ENCODE peak calls at places on chromosomes 16 and 17, in four cellular contexts. F is K562, M is HepG2, S is GM12878. A is an unnamed sample.

GRCh38 chr17:35286120-35286781 is 43.4 kb downstream of the SLFN5 start:
- DNase-seq in F (no peak), M (no peak), S (peak), A (no peak)

GRCh38 chr16:74521691-74522090 is 85.2 kb downstream of the GLG1 start:
- DNase-seq in F (no peak), M (no peak), S (no peak), A (no peak)

GRCh38 chr17:82101767-82102679 is 4.0 kb upstream of the FASN start:
- DNase-seq in F (no peak), M (peak), S (no peak), A (no peak)

GRCh38 chr17:82025401-82026107 is 2.4 kb downstream of the LRRC45 start:
- DNase-seq in F (no peak), M (no peak), S (no peak), A (no peak)

GRCh38 chr17:59712856-59713255 is 5.4 kb downstream of the VMP1 start:
- DNase-seq in F (no peak), M (no peak), S (no peak), A (no peak)

GRCh38 chr16:23566724-23567123 is 9.2 kb downstream of the UBFD1 start:
- DNase-seq in F (no peak), M (no peak), S (no peak), A (no peak)

GRCh38 chr17:49576121-49576905 is 642 bp downstream of the NXPH3 start:
- DNase-seq in F (peak), M (no peak), S (no peak), A (peak)

GRCh38 chr17:17087424-17088103 is 45.3 kb downstream of the MPRIP start:
- DNase-seq in F (no peak), M (no peak), S (no peak), A (no peak)

GRCh38 chr17:79630120-79630519 is 19.3 kb upstream of the RBFOX3 start:
- DNase-seq in F (no peak), M (no peak), S (no peak), A (peak)

GRCh38 chr16:3771513-3771912 is 54.2 kb upstream of the TRAP1 start:
- DNase-seq in F (no peak), M (no peak), S (no peak), A (no peak)

GRCh38 chr16:85173077-85173980 is 61.1 kb upstream of the CIBAR2 start:
- DNase-seq in F (peak), M (no peak), S (no peak), A (no peak)

GRCh38 chr16:53949716-53950410 is 245.9 kb downstream of the FTO start:
- DNase-seq in F (no peak), M (peak), S (no peak), A (no peak)

GRCh38 chr17:32725697-32726096 is 151.2 kb downstream of the MYO1D start:
- DNase-seq in F (no peak), M (no peak), S (no peak), A (no peak)

GRCh38 chr17:17749025-17749772 is 67.9 kb downstream of the RAI1 start:
- DNase-seq in F (no peak), M (no peak), S (no peak), A (no peak)

GRCh38 chr16:29839822-29840221 is 19.6 kb downstream of the MVP start:
- DNase-seq in F (no peak), M (no peak), S (no peak), A (no peak)

GRCh38 chr17:27226611-27227234 is 67.2 kb upstream of the WSB1 start:
- DNase-seq in F (no peak), M (no peak), S (no peak), A (no peak)

GRCh38 chr17:68011199-68011665 is 15.0 kb upstream of the C17orf58 start:
- DNase-seq in F (peak), M (peak), S (no peak), A (peak)

GRCh38 chr16:48054881-48055601 is 100.8 kb downstream of the ABCC12 start:
- DNase-seq in F (peak), M (peak), S (no peak), A (peak)

GRCh38 chr17:42183741-42184711 is 1.2 kb downstream of the HCRT start:
- DNase-seq in F (peak), M (peak), S (peak), A (peak)

GRCh38 chr16:35792516-35793285 is 2333.3 kb downstream of the TP53TG3F start:
- DNase-seq in F (no peak), M (no peak), S (no peak), A (no peak)

GRCh38 chr17:9116861-9117568 is 95.7 kb downstream of the NTN1 start:
- DNase-seq in F (no peak), M (no peak), S (no peak), A (no peak)

GRCh38 chr17:9123594-9124553 is 102.6 kb downstream of the NTN1 start:
- DNase-seq in F (no peak), M (no peak), S (no peak), A (no peak)

GRCh38 chr17:9121186-9121820 is 100.0 kb downstream of the NTN1 start:
- DNase-seq in F (no peak), M (no peak), S (no peak), A (no peak)

GRCh38 chr17:9124554-9124935 is 103.2 kb downstream of the NTN1 start:
- DNase-seq in F (no peak), M (no peak), S (no peak), A (no peak)

DNA sequence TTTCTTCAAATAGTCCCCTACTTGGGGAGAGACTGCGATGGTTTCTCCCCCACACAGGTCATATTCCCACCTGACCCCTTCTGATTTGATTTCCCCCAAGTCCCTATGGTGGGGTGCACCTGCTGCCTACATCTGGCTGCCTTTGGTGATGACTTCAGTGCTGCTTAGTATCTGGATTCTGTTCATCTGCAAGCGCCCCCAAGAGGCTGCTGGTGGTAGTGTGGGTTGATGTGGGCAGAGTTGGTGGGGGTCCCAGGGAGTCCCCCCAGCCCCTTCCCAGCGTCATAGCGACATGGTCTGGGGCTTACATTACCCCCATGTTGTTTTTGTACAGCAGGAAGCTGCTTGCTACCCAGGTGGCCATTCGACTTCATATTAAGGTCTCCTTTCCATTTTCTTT is 99.2 kb downstream of the NTN1 start:
- DNase-seq in F (peak), M (peak), S (no peak), A (peak)
- TF ChIP-seq BHLHE40 in F (no peak), M (no peak), S (no peak), A (no peak)

DNA sequence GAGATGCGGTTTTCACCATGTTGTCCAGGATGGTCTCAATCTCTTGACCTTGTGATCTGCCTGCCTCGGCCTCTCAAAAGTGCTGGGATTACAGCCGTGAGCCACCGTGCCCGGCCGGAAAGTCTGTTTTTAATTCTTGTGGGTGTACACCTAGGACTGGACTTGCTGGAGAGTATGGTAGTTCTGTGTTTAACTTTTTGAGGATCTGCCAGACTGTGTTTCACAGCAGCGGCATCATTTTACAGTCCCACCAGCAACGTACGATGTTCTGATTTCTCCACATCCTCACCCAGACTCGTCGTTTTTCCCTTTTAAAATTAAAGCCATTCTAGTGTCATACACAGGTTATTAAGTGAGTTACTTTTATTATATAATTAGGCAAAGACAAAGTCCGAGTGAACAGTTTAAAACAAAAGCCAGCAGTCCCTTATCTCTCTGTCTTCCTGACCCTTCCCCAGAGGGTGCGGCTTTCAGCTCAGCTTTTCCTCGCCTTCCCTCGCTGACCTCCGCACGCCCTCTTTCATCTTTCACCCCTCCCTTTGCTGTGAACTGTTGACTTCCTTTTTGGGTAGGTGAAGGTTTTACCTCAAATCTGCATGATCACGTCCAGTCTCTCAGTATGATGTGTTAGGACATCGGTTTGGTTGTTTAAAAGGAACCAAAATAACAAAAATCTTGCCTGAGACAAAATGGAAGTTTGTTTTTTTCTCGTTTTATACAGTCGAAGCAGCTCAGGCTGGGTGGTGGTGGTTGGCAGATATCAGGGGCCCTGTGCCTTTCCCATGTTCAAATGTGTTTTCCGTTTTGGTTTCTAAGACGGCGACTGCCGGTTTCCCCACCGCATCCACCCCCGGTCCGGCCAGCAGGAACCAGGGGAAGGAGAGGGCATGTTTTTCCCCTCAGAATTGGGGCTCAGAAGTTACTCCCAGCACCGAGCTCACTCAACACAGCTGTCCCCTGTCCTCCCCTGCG is 18.0 kb downstream of the FAM234A start:
- DNase-seq in F (peak), M (no peak), S (peak), A (no peak)
- TF ChIP-seq FOXM1 in F (no peak), M (no peak), S (no peak), A (no peak)

GRCh38 chr17:3667366-3668278 is 756 bp downstream of the TAX1BP3 start:
- DNase-seq in F (peak), M (peak), S (no peak), A (peak)
- TF ChIP-seq SP1 in F (no peak), M (no peak), S (no peak), A (no peak)

GRCh38 chr16:16057102-16057501 is 107.7 kb downstream of the ABCC1 start:
- DNase-seq in F (no peak), M (no peak), S (no peak), A (no peak)

GRCh38 chr16:16051132-16051531 is 101.7 kb downstream of the ABCC1 start:
- DNase-seq in F (no peak), M (no peak), S (no peak), A (no peak)

GRCh38 chr16:16048904-16049582 is 99.6 kb downstream of the ABCC1 start:
- DNase-seq in F (peak), M (no peak), S (no peak), A (no peak)

GRCh38 chr16:16050106-16050505 is 100.7 kb downstream of the ABCC1 start:
- DNase-seq in F (no peak), M (no peak), S (no peak), A (no peak)

GRCh38 chr16:16052916-16053315 is 103.5 kb downstream of the ABCC1 start:
- DNase-seq in F (no peak), M (no peak), S (no peak), A (no peak)
- TF ChIP-seq BHLHE40 in F (no peak), M (no peak), S (no peak), A (no peak)

DNA sequence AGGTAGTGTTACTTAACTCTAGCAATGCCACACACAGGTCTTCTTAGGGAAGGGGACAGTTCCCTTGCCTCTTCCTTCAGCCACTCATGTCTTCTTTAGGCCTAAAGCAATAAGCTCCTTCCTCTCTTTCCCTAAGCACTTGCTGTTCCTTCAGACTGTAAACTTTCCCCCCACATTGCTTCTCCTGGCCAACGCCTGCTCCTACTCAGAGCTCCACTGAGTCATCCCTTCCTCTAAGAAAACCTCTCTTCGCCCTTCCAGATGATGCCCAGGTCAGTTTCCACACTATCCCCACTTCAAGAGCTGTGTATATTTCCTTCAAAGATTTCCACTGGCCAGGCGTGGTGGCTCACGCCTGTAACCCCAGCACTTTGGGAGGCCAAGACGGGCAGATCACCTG is 12.5 kb upstream of the EPOP start:
- DNase-seq in F (no peak), M (no peak), S (no peak), A (no peak)
- TF ChIP-seq FOXM1 in F (no peak), M (no peak), S (no peak), A (no peak)

GRCh38 chr17:75842963-75843576 is 1.1 kb downstream of the UNC13D start:
- DNase-seq in F (no peak), M (no peak), S (no peak), A (no peak)

GRCh38 chr17:75842411-75842810 is 1.8 kb downstream of the UNC13D start:
- DNase-seq in F (no peak), M (no peak), S (no peak), A (no peak)

GRCh38 chr17:75844530-75845057 is 390 bp upstream of the UNC13D start:
- DNase-seq in F (peak), M (peak), S (no peak), A (no peak)

GRCh38 chr17:75845058-75845711 is 981 bp upstream of the UNC13D start:
- DNase-seq in F (peak), M (peak), S (peak), A (peak)

GRCh38 chr17:75843577-75844529 is at the start of gene UNC13D:
- DNase-seq in F (peak), M (peak), S (no peak), A (no peak)
- TF ChIP-seq SP1 in F (peak), M (no peak), S (no peak), A (no peak)

DNA sequence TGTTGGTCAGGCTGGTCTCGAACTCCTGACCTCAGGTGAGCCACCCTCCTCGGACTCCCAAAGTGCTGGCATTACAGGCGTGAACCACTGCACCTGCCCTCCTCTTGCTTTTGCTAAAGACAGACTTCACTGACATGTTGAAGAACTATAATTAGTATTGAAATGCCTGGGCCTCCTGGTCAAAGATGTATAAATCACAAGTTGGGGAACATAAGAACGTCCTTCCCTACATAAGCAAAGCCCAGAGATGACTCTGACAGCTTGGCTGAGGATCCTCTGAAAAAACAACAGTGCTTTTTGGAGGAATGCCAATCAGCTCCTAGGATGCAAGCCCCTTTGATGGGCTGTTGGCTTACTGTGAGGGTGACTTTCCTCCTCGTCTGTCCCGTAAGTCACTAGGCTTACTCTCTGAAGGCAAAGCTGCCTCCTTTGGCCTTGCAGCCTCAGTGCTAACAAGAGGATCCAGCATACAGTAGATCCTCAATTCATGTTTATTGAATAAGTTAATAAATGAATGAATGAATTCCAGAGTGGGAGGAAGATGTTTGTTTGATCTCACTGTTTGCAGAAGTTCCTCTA is 6.4 kb downstream of the APOH start:
- DNase-seq in F (no peak), M (no peak), S (no peak), A (no peak)
- TF ChIP-seq BHLHE40 in F (no peak), M (no peak), S (no peak), A (no peak)

GRCh38 chr16:15973997-15974396 is 24.6 kb downstream of the ABCC1 start:
- DNase-seq in F (no peak), M (no peak), S (no peak), A (no peak)

GRCh38 chr16:15979801-15980200 is 30.4 kb downstream of the ABCC1 start:
- DNase-seq in F (no peak), M (no peak), S (no peak), A (no peak)

GRCh38 chr16:15976225-15976812 is 26.9 kb downstream of the ABCC1 start:
- DNase-seq in F (no peak), M (no peak), S (no peak), A (no peak)

GRCh38 chr16:15975172-15975571 is 25.8 kb downstream of the ABCC1 start:
- DNase-seq in F (no peak), M (no peak), S (no peak), A (no peak)

DNA sequence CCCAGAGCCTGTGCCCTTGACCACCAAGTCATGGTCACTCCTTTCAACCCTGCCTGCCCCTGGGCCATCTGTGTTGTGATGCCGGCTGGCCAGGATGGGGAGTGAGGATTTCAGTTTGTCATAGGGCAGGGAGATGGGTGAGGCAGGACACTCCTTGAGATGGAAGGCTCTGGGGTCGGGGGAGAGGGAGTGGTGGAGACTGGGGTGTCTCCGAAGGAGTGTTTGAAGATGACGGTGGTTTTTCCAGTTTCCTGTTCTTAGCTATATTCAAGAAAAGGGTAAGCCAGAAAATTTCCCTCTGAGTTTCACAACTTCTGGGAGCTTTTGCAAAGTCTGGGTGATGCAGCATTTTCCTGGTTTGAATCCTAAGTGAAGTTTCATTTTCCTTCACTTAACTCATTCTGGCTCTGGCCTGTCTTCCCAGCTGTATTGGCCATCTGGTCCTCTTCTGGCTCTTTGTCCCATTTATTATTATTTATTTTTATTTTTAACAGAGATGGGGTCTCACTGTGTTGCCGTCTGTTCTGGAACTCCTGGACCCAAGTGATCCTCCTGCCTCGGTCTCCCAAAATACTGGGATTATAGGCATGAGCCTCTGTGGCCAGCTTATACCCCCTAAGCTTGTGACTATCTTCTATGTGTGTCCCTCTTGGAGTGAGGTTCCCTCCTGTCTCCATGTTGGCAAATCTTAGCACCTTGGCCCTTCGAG is 27.7 kb downstream of the ABCC1 start:
- DNase-seq in F (no peak), M (no peak), S (no peak), A (no peak)
- TF ChIP-seq FOXM1 in F (no peak), M (no peak), S (no peak), A (no peak)

DNA sequence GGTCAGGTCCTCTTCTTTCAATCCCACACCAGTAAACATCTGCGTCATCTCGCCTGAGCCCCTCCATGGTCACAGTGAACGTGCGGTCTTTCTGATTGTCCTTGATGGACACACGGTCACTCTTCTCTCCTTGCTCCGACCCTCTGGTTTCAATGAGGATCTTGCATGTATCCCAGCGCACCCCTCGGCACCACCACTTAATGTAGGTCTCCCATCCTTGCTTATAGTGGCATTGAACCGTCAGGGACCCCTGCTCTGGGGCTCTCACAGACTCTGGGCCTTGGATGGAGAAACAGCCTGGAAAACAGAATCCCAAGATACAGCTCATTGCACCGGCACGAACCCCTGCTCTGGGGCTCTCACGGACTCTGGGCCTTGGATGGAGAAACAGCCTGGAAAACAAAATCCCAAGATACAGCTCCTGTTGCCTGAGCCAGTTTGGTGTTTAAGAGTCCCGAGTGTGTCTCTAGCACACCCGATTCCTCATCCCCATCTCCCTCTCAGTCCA is 5.4 kb downstream of the CD300LB start:
- DNase-seq in F (no peak), M (no peak), S (no peak), A (peak)
- TF ChIP-seq SP1 in F (no peak), M (no peak), S (no peak), A (no peak)

DNA sequence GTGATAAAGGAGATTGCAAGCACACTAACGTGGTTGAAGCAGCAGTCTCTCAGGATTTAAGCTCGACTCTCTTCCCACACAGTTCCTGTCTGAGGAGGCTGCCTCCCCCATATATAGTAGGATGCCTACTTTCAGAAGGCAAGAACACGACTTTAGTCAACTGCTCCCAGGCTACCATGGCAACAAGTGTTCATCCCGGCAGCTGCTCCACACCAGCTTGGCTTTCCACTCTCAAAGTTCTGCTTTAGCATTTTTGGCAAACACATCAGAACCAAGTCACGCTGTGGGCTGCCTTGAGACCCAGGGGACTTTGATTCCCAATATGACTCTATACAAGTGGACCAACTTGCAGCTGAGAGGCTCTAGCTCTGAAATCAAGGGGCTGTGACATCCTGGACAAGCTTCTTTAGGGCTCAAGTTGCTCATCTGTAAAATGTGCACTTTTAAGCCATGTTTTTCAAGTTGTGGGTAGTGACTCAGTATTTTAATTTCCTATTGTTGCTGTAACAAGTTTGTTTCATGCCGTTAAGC is 16.5 kb downstream of the ZP2 start:
- DNase-seq in F (no peak), M (no peak), S (no peak), A (no peak)
- TF ChIP-seq BHLHE40 in F (no peak), M (no peak), S (no peak), A (no peak)